ENCODE peak calls at places on chromosomes 1 and 21, in four cellular contexts. R is kidney, G is HL-60, J is A673. P is an unnamed sample.

GRCh38 chr1:186102559-186103148 is 272.4 kb downstream of the TPR start:
- DNase-seq in R (no peak), G (no peak), J (peak), P (peak)

GRCh38 chr21:21730524-21730923 is 732.3 kb downstream of the NCAM2 start:
- DNase-seq in R (no peak), G (no peak), J (no peak), P (no peak)

GRCh38 chr1:156136970-156137483 is 16.4 kb upstream of the SEMA4A start:
- DNase-seq in R (no peak), G (no peak), J (no peak), P (no peak)

GRCh38 chr1:51870603-51871350 is 7.8 kb downstream of the NRDC start:
- DNase-seq in R (no peak), G (no peak), J (no peak), P (peak)

GRCh38 chr21:17742181-17742580 is 77.0 kb downstream of the C21orf91 start:
- DNase-seq in R (no peak), G (no peak), J (no peak), P (no peak)

GRCh38 chr1:61752921-61753389 is 10.7 kb downstream of the PATJ start:
- DNase-seq in R (no peak), G (no peak), J (no peak), P (no peak)

GRCh38 chr1:90502696-90503095 is 214.4 kb downstream of the BARHL2 start:
- DNase-seq in R (no peak), G (no peak), J (no peak), P (no peak)

GRCh38 chr1:77514871-77515776 is 167.3 kb downstream of the ZZZ3 start:
- DNase-seq in R (no peak), G (peak), J (peak), P (no peak)

GRCh38 chr1:213284626-213285025 is 233.6 kb downstream of the RPS6KC1 start:
- DNase-seq in R (no peak), G (no peak), J (no peak), P (no peak)

GRCh38 chr1:162878000-162878596 is 17.1 kb upstream of the CCDC190 start:
- DNase-seq in R (no peak), G (peak), J (peak), P (peak)

GRCh38 chr1:217133958-217134856 is 411.0 kb upstream of the ESRRG start:
- DNase-seq in R (no peak), G (no peak), J (no peak), P (no peak)

GRCh38 chr1:1270813-1271212 is 2.8 kb downstream of the UBE2J2 start:
- DNase-seq in R (peak), G (no peak), J (no peak), P (no peak)

GRCh38 chr1:160862151-160863061 is at the start of gene CD244:
- DNase-seq in R (no peak), G (peak), J (no peak), P (no peak)

GRCh38 chr1:154405762-154406571 is 824 bp downstream of the IL6R start:
- DNase-seq in R (peak), G (peak), J (peak), P (peak)

GRCh38 chr21:45169682-45170081 is 95.3 kb downstream of the ADARB1 start:
- DNase-seq in R (no peak), G (no peak), J (no peak), P (no peak)

GRCh38 chr1:55958498-55958897 is 620.9 kb downstream of the PLPP3 start:
- DNase-seq in R (no peak), G (no peak), J (no peak), P (no peak)

GRCh38 chr1:93079685-93080141 is 630 bp downstream of the MTF2 start:
- DNase-seq in R (peak), G (peak), J (peak), P (peak)

DNA sequence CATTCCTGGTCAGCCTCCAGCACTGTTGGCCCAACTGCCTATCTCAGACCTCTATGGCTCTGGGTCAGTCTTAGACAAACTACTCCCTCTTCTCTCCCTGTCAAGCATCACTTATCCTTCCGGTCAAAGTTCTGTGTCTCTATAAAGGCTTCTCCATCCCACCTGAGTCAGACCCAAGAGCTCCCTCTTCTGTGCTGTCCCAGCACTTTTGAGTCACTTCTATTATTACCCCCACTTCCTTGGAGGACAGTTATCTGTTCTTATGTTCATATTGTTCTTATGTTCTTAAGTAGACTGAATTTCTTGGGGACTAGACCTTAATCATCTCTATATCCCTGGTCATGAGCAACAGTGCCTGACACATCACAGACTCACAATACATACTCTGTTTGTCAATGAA is 29.2 kb upstream of the IL10 start:
- DNase-seq in R (no peak), G (no peak), J (no peak), P (no peak)
- TF ChIP-seq CTCF in R (no peak), G (no peak), J (no peak), P (no peak)

GRCh38 chr1:36530261-36530660 is 47.5 kb upstream of the CSF3R start:
- DNase-seq in R (no peak), G (no peak), J (no peak), P (no peak)
- TF ChIP-seq CTCF in R (no peak), G (no peak), J (no peak), P (no peak)

GRCh38 chr1:241605146-241605805 is 34.9 kb downstream of the CHML start:
- DNase-seq in R (no peak), G (no peak), J (peak), P (peak)
- TF ChIP-seq CTCF in R (peak), G (peak), J (peak), P (peak)

DNA sequence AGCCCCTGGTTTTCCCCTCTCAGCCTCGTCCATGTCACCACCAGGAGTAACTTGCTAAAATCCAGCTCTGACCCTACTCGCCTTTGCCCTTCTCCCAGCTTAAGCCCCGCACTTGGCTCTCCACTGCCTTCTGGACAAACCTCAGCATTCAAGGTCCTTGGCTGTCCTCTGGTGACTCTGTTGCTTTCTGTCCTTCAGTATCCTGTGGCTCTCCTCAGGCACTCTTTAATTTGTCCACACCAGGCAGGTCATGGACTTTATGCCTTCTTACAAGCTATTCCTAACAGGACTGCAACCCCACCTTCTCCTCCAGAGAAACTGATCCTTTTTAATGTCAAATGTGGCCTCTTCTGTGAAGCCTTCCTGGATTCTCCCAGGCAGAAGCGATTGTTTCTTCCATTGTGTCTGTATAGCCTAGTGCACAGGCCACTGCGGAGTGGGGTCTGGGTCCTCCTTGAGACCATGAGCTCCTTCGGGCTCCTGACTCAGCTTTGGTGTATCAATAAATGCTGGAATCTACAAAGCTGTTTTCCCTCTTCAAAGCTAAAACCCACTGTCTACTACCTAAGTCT is 26.7 kb upstream of the CTPS1 start:
- DNase-seq in R (no peak), G (no peak), J (no peak), P (no peak)
- TF ChIP-seq CTCF in R (no peak), G (no peak), J (peak), P (no peak)

GRCh38 chr21:40146201-40146890 is 279.1 kb downstream of the PCP4 start:
- DNase-seq in R (no peak), G (no peak), J (no peak), P (peak)

GRCh38 chr21:40139636-40140035 is 272.4 kb downstream of the PCP4 start:
- DNase-seq in R (no peak), G (no peak), J (no peak), P (no peak)

GRCh38 chr21:40141621-40142020 is 274.4 kb downstream of the PCP4 start:
- DNase-seq in R (no peak), G (no peak), J (no peak), P (no peak)

GRCh38 chr21:40140675-40141074 is 273.4 kb downstream of the PCP4 start:
- DNase-seq in R (no peak), G (no peak), J (no peak), P (no peak)

DNA sequence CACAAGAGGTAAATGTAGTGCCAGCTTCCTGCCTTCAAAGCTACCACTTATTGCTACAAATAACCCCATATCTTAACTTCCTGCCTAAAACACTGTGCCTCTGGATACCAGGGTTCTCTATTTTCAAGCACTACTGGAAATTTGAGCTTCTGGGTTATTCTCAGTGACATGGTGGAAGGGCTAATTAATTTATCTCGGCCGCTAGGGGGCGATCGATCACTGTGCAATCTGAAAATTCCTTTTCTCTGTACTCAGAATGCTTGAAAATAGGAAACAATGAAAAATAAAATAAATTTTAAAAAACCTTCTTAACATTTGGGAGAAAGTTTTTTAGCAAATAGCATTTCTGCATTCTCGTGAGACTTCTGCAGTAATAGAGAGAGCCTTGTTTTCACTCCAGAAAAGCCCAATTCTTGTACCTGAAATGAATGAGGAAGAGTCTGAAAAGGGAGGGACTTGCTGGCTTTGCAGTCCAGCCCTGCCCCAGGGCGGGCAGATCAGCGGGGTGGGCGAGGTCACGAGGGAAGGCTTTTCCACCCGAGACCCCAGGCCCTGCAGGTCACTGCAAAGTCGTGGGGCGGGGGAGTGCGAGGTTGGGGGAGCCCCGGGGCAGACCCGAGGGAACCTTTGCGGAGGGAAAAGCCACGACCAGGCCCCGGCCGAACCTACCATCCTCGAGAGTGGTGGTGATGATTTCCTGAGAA is 276.7 kb downstream of the PCP4 start:
- DNase-seq in R (peak), G (peak), J (peak), P (peak)
- TF ChIP-seq CTCF in R (peak), G (peak), J (peak), P (peak)

GRCh38 chr1:201543871-201544521 is 5.1 kb downstream of the NAV1 start:
- DNase-seq in R (no peak), G (no peak), J (no peak), P (no peak)
- TF ChIP-seq CTCF in R (no peak), G (no peak), J (no peak), P (no peak)